ENCODE peak calls at places on chromosomes 5 and 9, in four cellular contexts. D is tibial artery, E is RWPE1, G is HCEC 1CT. F is an unnamed sample.

GRCh38 chr5:176955895-176956294 is 50.7 kb downstream of the UIMC1 start:
- DNase-seq in D (no peak), E (peak; percentile 48), G (no peak), F (peak; percentile 69)

GRCh38 chr5:67361932-67362729 is 165.5 kb upstream of the CD180 start:
- DNase-seq in D (no peak), E (no peak), G (no peak), F (peak; percentile 87)

GRCh38 chr9:127586537-127586936 is 25.5 kb upstream of the STXBP1 start:
- DNase-seq in D (peak; percentile 87), E (peak; percentile 90), G (peak; percentile 77), F (peak; percentile 84)

GRCh38 chr5:163735069-163735468 is 229.7 kb downstream of the MAT2B start:
- DNase-seq in D (no peak), E (no peak), G (no peak), F (no peak)

GRCh38 chr9:137435980-137436760 is 5.0 kb downstream of the ENTPD8 start:
- DNase-seq in D (peak; percentile 78), E (peak; percentile 96), G (peak; percentile 82), F (peak; percentile 81)

GRCh38 chr9:91500509-91501011 is 76.9 kb upstream of the NFIL3 start:
- DNase-seq in D (no peak), E (peak; percentile 75), G (peak; percentile 82), F (peak; percentile 96)

GRCh38 chr5:1208743-1209551 is 7.6 kb downstream of the SLC6A19 start:
- DNase-seq in D (no peak), E (peak; percentile 37), G (peak; percentile 2), F (peak; percentile 2)

GRCh38 chr9:37994639-37995347 is 74.2 kb downstream of the SHB start:
- DNase-seq in D (peak; percentile 88), E (peak; percentile 70), G (peak; percentile 87), F (peak; percentile 75)

GRCh38 chr5:88290801-88291200 is 22.2 kb upstream of the TMEM161B start:
- DNase-seq in D (no peak), E (no peak), G (peak; percentile 3), F (peak; percentile 68)

F was measured in fibroblast of lung.